ENCODE peak calls at places on chromosomes 13 and 19, in seven cellular contexts. P, R, F, C, G, T and K are unnamed samples.

GRCh38 chr13:56755181-56755580 is 385.5 kb upstream of the PRR20A start:
- DNase-seq in G (no peak), P (no peak), F (no peak), R (no peak), T (no peak), C (no peak), K (peak)

GRCh38 chr19:29673451-29674371 is 8.4 kb downstream of the PLEKHF1 start:
- DNase-seq in T (peak), C (no peak), F (no peak), R (no peak), P (peak), G (no peak), K (no peak)

GRCh38 chr13:31909889-31910551 is 121.6 kb upstream of the FRY start:
- DNase-seq in P (no peak), G (no peak), R (peak), F (peak), T (no peak), C (peak), K (peak)

GRCh38 chr19:21587117-21587461 is 81.7 kb downstream of the ZNF429 start:
- DNase-seq in G (no peak), F (no peak), P (no peak), C (no peak), T (no peak), R (no peak), K (peak)

GRCh38 chr19:15074371-15074770 is 7.6 kb upstream of the OR1I1 start:
- DNase-seq in G (no peak), R (no peak), C (no peak), P (no peak), T (no peak), F (no peak), K (no peak)

GRCh38 chr19:49677232-49677881 is at the start of gene PRMT1:
- DNase-seq in F (no peak), C (peak), P (no peak), R (no peak), T (no peak), G (no peak), K (peak)

GRCh38 chr13:99028890-99029289 is 51.0 kb upstream of the DOCK9 start:
- DNase-seq in T (no peak), C (no peak), P (no peak), F (no peak), G (no peak), R (no peak), K (peak)

GRCh38 chr19:2962018-2962670 is 15.2 kb upstream of the TLE6 start:
- DNase-seq in P (no peak), G (no peak), R (peak), F (peak), T (no peak), C (peak), K (peak)

GRCh38 chr13:110684388-110685056 is 21.4 kb downstream of the CARS2 start:
- DNase-seq in C (no peak), F (no peak), G (no peak), R (no peak), P (no peak), T (no peak), K (no peak)

GRCh38 chr19:35518313-35518712 is 4.9 kb upstream of the DMKN start:
- DNase-seq in C (no peak), P (no peak), F (no peak), G (no peak), T (no peak), R (peak), K (no peak)

GRCh38 chr13:44876782-44877324 is 112.4 kb downstream of the NUFIP1 start:
- DNase-seq in G (no peak), C (no peak), T (no peak), F (no peak), P (no peak), R (peak), K (peak)

GRCh38 chr19:15170345-15170744 is 30.4 kb downstream of the NOTCH3 start:
- DNase-seq in R (no peak), T (no peak), G (no peak), C (no peak), F (no peak), P (no peak), K (peak)

GRCh38 chr13:37097008-37097579 is 8.4 kb downstream of the CSNK1A1L start:
- DNase-seq in R (no peak), G (no peak), T (no peak), F (no peak), P (no peak), C (no peak), K (no peak)

GRCh38 chr13:40438999-40439797 is 227.2 kb downstream of the FOXO1 start:
- DNase-seq in F (no peak), T (no peak), G (no peak), R (no peak), C (no peak), P (no peak), K (no peak)

GRCh38 chr19:48400018-48400742 is 6.7 kb downstream of the GRIN2D start:
- DNase-seq in P (no peak), G (no peak), R (peak), C (peak), T (peak), F (peak), K (peak)

GRCh38 chr13:110396913-110397379 is 89.9 kb downstream of the COL4A2 start:
- DNase-seq in P (no peak), R (no peak), G (no peak), C (peak), F (peak), T (peak), K (no peak)

GRCh38 chr19:21604941-21605548 is 99.6 kb downstream of the ZNF429 start:
- DNase-seq in G (no peak), R (no peak), P (no peak), T (no peak), F (no peak), C (no peak), K (no peak)

GRCh38 chr19:46021531-46022041 is 1.3 kb downstream of the PGLYRP1 start:
- DNase-seq in R (no peak), F (peak), C (peak), P (no peak), G (no peak), T (peak), K (peak)

GRCh38 chr13:39776439-39776838 is 121.0 kb downstream of the COG6 start:
- DNase-seq in T (no peak), G (no peak), F (no peak), C (no peak), P (no peak), R (no peak), K (no peak)

GRCh38 chr13:44380404-44381165 is 7.0 kb downstream of the SERP2 start:
- DNase-seq in G (no peak), C (no peak), R (no peak), P (no peak), T (no peak), F (no peak), K (no peak)

GRCh38 chr13:110642291-110642981 is 27.1 kb downstream of the NAXD start:
- DNase-seq in C (no peak), R (no peak), G (no peak), T (no peak), P (no peak), F (peak), K (no peak)

GRCh38 chr19:18508585-18508984 is 13.3 kb downstream of the ELL start:
- DNase-seq in T (no peak), F (no peak), R (no peak), C (no peak), P (no peak), G (no peak), K (no peak)

GRCh38 chr19:18506545-18506944 is 15.3 kb downstream of the ELL start:
- DNase-seq in R (no peak), T (no peak), F (no peak), C (no peak), G (no peak), P (no peak), K (no peak)

GRCh38 chr19:18506101-18506534 is 15.8 kb downstream of the ELL start:
- DNase-seq in R (no peak), G (no peak), C (no peak), P (no peak), T (no peak), F (no peak), K (no peak)

GRCh38 chr19:18507021-18507726 is 14.7 kb downstream of the ELL start:
- DNase-seq in F (peak), P (no peak), R (no peak), C (peak), T (no peak), G (no peak), K (no peak)

DNA sequence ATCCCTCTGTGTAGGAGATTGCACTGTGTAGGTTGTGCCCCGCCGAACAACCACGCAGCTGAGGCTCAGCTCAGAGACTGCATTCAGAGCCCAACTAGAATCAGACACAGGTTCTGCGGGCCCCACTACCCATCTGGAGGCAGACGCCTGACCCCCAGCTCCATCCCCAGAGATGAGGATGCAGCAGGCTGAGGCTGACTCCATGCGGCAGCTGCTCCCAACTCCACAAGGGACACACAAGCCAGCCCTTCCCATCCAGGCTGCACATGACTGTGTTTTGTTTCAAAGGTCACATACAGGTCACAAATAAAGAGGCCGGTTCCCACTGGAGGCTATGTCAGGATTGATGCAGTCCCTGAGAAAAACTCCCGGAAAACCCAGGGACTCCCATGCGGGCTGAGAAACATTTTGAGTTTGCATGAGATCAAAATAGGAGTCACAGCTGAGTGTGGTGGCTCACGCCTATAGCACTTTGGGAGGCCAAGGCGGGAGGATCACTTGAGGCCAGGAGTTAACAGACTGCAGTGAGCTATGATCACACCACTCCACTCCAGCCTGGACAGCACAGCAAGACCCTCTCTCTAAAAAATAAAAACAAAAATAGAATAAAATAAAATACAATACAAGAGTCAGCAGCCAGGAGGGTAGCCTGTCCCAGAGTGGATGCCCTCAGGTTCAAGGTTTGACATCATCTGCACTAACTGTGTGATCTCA is 14.0 kb downstream of the ELL start:
- DNase-seq in T (peak), F (no peak), R (no peak), P (no peak), G (no peak), C (no peak), K (no peak)
- TF ChIP-seq POLR2AphosphoS5 in T (no peak), F (no peak), R (no peak), P (no peak), G (peak), C (no peak), K (no peak)

DNA sequence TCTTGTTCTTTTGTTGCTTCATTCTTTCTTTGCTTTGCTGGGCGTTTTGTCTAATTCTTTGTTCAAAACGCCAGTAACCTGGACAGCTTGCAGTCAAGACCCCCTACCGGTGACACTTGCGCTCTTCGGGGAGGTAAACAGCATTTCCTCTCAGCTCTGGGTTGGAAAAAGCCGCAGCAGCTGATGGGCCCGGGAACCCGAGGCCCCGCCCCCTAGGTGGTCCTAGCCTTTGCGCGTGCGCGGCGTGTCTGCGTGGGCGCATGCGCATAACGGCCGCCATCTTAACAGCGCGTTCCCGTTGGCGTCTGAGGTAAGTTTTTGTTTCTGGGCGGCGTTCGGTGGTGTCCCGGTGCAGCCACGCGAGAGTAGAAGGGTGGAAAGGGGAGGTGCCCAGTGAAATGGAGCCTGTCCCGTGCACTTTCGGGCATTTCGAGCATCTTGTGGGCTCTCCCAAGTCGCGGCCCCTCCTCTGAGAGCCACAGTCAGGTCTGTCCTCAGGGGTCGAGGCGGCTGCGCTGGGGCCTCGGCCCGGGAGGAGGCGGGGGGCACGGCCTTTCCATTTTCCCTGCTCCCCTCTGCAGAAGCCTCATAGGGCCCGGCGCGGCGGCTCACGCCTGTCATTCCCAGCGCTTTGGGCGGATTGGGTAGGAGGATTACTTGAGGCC is at the start of gene ZNF559:
- DNase-seq in P (peak), T (peak), R (peak), F (peak), G (no peak), C (peak), K (peak)
- TF ChIP-seq POLR2AphosphoS5 in P (peak), T (no peak), R (peak), F (peak), G (peak), C (peak), K (peak)

GRCh38 chr19:40578442-40578908 is 1.8 kb downstream of the SHKBP1 start:
- DNase-seq in C (no peak), F (no peak), P (no peak), G (no peak), R (no peak), T (no peak), K (peak)
- TF ChIP-seq POLR2AphosphoS5 in C (no peak), F (no peak), P (no peak), G (no peak), R (no peak), T (no peak), K (peak)

GRCh38 chr19:11237321-11237720 is 2.1 kb upstream of the ANGPTL8 start:
- DNase-seq in R (no peak), P (no peak), C (no peak), G (no peak), F (no peak), T (no peak), K (no peak)

GRCh38 chr19:11240008-11240444 is 607 bp downstream of the ANGPTL8 start:
- DNase-seq in P (no peak), R (no peak), F (no peak), C (no peak), T (no peak), G (no peak), K (no peak)

GRCh38 chr19:11238781-11239376 is 540 bp upstream of the ANGPTL8 start:
- DNase-seq in F (no peak), R (no peak), T (no peak), P (no peak), C (no peak), G (no peak), K (no peak)

GRCh38 chr19:11238041-11238440 is 1.4 kb upstream of the ANGPTL8 start:
- DNase-seq in P (no peak), C (no peak), R (no peak), G (no peak), T (no peak), F (no peak), K (no peak)

GRCh38 chr19:11239377-11240000 is at the start of gene ANGPTL8:
- DNase-seq in G (no peak), F (no peak), P (no peak), T (no peak), C (no peak), R (no peak), K (no peak)
- TF ChIP-seq POLR2AphosphoS5 in G (no peak), F (no peak), P (no peak), T (no peak), C (no peak), R (no peak), K (no peak)

GRCh38 chr19:11769995-11770394 is 3.2 kb downstream of the ZNF441 start:
- DNase-seq in F (no peak), C (no peak), P (no peak), R (no peak), G (no peak), T (no peak), K (no peak)

GRCh38 chr19:11767633-11768133 is 883 bp downstream of the ZNF441 start:
- DNase-seq in C (peak), P (peak), F (peak), G (no peak), T (peak), R (no peak), K (peak)

GRCh38 chr19:11763117-11763516 is 3.7 kb upstream of the ZNF441 start:
- DNase-seq in C (no peak), T (no peak), P (no peak), F (no peak), G (no peak), R (no peak), K (no peak)

GRCh38 chr19:11763611-11764010 is 3.2 kb upstream of the ZNF441 start:
- DNase-seq in G (no peak), F (no peak), C (no peak), R (no peak), T (no peak), P (no peak), K (no peak)

GRCh38 chr19:11766597-11767591 is at the start of gene ZNF441:
- DNase-seq in T (peak), C (peak), P (peak), G (peak), F (peak), R (peak), K (peak)
- TF ChIP-seq POLR2AphosphoS5 in T (peak), C (peak), P (peak), G (peak), F (peak), R (peak), K (no peak)

DNA sequence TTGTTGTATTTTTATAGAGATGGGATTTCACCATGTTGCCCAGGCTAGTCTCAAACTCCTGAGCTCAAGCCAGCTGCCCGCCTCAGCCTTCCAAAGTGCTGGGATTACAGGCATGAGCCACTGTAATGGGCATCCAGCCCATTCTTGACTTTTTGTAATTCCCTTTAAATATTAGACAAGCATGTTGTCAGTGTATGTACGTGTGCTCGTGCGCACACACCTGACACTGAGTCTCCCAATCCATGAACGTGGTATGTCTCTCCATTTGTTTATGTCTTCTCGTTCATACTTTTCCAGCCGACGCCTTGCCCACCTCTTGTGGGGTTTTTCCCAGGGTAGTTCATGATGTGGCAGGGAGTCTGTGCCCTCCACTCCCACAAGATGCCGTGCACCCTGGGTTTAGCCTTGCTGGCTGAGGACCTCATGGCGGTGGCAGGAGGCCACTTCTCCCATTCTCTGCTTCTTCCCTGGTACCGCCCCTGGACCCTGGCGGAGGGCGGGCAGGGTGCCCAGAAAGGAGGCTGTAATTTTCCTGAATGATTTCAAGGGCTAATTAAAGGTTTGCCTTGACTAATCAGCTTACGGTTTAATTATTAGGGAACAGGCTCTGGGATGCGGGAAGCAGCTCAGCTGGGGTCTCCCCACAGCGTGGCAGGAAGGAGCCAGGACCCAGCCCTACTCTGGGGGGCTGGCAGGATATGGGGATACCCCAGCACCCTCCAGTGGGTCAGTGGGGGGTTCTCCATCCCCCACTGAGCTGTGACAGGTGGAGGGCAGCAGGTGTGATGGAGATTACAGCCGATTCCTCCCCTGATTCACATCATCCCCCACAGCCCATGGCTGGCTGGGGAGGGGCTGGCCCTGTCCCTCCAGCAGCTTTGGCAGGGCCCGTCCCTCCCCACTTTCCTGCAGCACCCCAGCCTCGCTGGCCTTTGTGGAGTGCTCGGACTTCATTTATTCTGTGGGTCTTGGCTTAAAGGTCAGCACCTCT is 12.9 kb downstream of the PAK4 start:
- DNase-seq in C (no peak), T (no peak), F (no peak), G (no peak), R (no peak), P (no peak), K (no peak)
- TF ChIP-seq POLR2AphosphoS5 in C (no peak), T (no peak), F (no peak), G (no peak), R (no peak), P (no peak), K (no peak)

GRCh38 chr19:1396019-1396767 is 5.1 kb downstream of the GAMT start:
- DNase-seq in R (no peak), F (no peak), C (no peak), T (no peak), G (no peak), P (no peak), K (no peak)
- TF ChIP-seq POLR2AphosphoS5 in R (no peak), F (no peak), C (no peak), T (no peak), G (no peak), P (no peak), K (no peak)